ENCODE peak calls at places on chromosome 10, in four cellular contexts. V is neural progenitor cell, F is tibial artery, E is transverse colon. P is an unnamed sample.
A peak's percentile ranks its signal among the peaks of the same experiment; 100 is the strongest.

GRCh38 chr10:80174641-80175395 is 30.5 kb downstream of the ANXA11 start:
- DNase-seq in V (no peak), F (no peak), E (no peak), P (no peak)

GRCh38 chr10:8321990-8322389 is 267.5 kb downstream of the GATA3 start:
- DNase-seq in V (peak; percentile 16), F (no peak), E (no peak), P (no peak)

GRCh38 chr10:16891375-16892313 is 74.4 kb upstream of the RSU1 start:
- DNase-seq in V (peak; percentile 86), F (peak; percentile 79), E (peak; percentile 47), P (peak; percentile 58)

GRCh38 chr10:63633677-63634487 is 112.7 kb downstream of the REEP3 start:
- DNase-seq in V (peak; percentile 28), F (no peak), E (no peak), P (peak; percentile 43)

GRCh38 chr10:122703483-122704448 is 4.1 kb upstream of the C10orf120 start:
- DNase-seq in V (peak; percentile 82), F (no peak), E (peak; percentile 59), P (peak; percentile 75)

GRCh38 chr10:116702165-116702564 is 40.2 kb downstream of the HSPA12A start:
- DNase-seq in V (no peak), F (peak; percentile 46), E (no peak), P (no peak)

GRCh38 chr10:129765664-129766550 is 198.2 kb downstream of the EBF3 start:
- DNase-seq in V (no peak), F (peak; percentile 51), E (peak; percentile 6), P (no peak)

GRCh38 chr10:124641282-124642075 is 102.7 kb downstream of the FAM53B start:
- DNase-seq in V (no peak), F (no peak), E (peak; percentile 38), P (no peak)

GRCh38 chr10:79195091-79195923 is 126.5 kb downstream of the ZMIZ1 start:
- DNase-seq in V (peak; percentile 97), F (peak; percentile 94), E (peak; percentile 87), P (peak; percentile 91)

GRCh38 chr10:14617850-14618249 is 156.8 kb downstream of the FAM107B start:
- DNase-seq in V (no peak), F (no peak), E (no peak), P (no peak)

DNA sequence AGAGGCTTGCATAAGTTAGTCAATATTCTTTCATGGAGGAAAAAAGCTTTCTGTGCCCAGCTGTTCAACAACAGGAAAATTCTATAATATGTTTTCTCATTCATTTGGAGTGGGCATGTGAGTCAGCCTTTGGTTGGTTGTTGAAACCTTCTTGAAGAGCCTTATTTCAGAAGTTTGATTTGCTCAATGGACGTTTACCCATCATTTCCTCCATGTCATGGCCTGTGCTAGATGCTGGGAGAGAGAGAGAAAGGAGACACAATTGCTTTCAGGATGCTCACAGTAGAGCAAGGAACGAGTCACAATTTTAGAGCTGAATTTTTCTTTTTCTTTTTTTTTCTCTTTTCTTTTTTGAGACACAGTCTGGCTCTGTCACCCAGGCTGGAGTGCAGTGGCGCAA is 181.7 kb downstream of the PRKCQ start:
- DNase-seq in V (no peak), F (no peak), E (no peak), P (no peak)
- TF ChIP-seq CTCF in V (no peak), F (no peak), E (no peak), P (no peak)

DNA sequence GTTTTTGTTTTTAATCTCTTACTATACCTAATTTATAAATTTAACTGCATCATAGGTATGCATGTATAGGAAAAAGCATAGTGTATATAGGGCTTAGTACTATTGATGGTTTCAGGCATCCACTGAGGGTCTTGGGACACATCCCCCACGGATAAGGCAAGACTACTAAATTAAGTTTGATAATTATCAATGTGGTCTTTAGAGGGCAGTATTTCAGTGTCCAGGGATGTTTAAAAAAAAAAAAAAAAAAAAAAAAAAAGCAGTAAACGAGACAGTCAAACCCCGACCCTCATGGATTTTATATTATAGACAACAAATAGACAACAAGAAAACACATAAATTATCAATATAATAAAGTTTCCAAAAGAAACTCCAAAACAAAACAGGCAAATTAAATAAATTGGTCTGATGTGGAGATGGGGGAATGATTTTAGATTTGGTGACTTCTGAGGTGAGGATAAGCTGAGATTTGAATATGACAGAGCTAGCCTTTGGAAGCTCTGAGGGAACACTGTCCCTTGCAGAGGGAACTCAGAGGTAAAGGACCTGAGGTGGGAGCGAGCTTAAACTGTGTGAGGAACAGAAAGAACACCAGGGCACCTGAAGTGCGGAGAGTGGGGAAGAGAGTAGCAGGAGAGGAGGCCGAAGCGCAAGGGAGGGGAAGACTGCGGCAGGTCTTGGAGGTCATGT is 14.8 kb downstream of the ACSM6 start:
- DNase-seq in V (no peak), F (no peak), E (no peak), P (no peak)
- TF ChIP-seq CTCF in V (peak; percentile 48), F (no peak), E (no peak), P (no peak)

DNA sequence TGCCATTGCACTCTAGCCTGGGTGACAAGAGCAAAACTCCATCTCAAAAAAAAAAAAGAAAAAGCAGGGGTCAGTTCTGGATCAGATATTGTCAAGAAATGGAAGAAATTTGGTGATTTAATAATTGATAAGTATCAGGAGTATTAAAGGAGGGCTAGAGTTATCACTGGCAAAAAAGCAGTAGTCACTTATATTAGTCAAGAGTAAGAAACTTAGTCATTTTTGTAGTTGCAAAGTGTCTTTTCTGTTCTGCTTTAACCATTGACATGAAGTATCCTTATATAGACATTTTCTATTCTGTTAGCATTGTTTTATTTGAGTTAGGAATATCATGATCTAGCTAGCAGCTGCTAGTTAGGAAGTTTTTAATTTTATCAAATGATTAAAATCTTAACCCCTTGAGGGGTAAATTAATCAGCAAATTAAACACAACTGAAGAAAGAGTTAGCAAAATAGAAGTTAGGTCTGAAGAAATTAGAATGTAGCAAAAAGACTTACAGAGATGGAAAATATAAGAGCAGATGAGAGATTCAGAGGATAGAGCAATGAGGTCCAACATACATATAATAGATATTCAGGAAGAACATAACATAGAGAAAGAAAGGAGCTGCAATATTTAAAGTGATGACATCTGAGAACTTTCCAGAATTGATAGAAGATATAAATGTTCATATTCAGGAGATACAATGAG is 7.3 kb upstream of the CCDC6 start:
- DNase-seq in V (no peak), F (no peak), E (no peak), P (no peak)
- TF ChIP-seq CTCF in V (no peak), F (no peak), E (no peak), P (no peak)

GRCh38 chr10:46255696-46256355 is 31.0 kb upstream of the ANTXRL start:
- DNase-seq in V (peak; percentile 71), F (peak; percentile 81), E (peak; percentile 71), P (peak; percentile 98)
- TF ChIP-seq CTCF in V (peak; percentile 72), F (no peak), E (peak; percentile 33), P (peak; percentile 98)

DNA sequence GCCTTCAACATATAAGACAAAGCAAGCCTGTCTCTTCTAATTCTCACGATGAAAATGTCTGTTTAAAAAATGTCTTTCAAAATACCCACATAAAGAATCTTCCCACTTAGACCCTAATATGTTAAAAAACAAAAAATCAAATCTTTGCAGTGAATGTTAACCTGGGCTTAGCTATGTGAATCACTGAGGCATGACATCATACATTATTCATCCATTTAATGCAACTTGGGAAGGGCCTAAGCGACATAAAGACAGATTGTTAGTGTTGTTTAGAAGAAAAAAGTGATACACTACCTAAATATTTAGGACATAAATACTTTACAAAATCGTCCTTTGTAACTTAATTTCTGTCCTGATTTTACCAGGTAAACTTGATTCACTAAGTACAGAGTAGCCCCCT is 648.5 kb upstream of the NRP1 start:
- DNase-seq in V (no peak), F (no peak), E (no peak), P (no peak)
- TF ChIP-seq CTCF in V (no peak), F (no peak), E (no peak), P (no peak)

P was measured in Calu3.